ENCODE peak calls at places on chromosomes 5 and 9, in seven cellular contexts. W is esophagus squamous epithelium, J is mammary epithelial cell, E is uterus, S is right atrium auricular region, T is heart left ventricle, K is left ventricle myocardium inferior. L is an unnamed sample.

GRCh38 chr5:6730407-6730806 is 17.2 kb downstream of the TENT4A start:
- DNase-seq in W (no peak), J (no peak), E (no peak), S (no peak), T (no peak), K (no peak), L (no peak)

GRCh38 chr9:75106856-75107255 is 18.5 kb downstream of the OSTF1 start:
- DNase-seq in W (no peak), J (no peak), E (peak; percentile 78), S (no peak), T (no peak), K (no peak), L (no peak)

GRCh38 chr9:89463986-89464901 is 33.7 kb downstream of the SEMA4D start:
- DNase-seq in W (peak; percentile 15), J (no peak), E (no peak), S (no peak), T (no peak), K (no peak), L (peak; percentile 92)

GRCh38 chr9:7760014-7760415 is 39.6 kb downstream of the DMAC1 start:
- DNase-seq in W (no peak), J (no peak), E (no peak), S (no peak), T (no peak), K (peak; percentile 16), L (no peak)

GRCh38 chr9:87382902-87383301 is 114.8 kb upstream of the DAPK1 start:
- DNase-seq in W (no peak), J (peak; percentile 74), E (no peak), S (peak; percentile 70), T (no peak), K (no peak), L (no peak)

GRCh38 chr9:75788006-75788634 is 102.4 kb upstream of the PCSK5 start:
- DNase-seq in W (no peak), J (no peak), E (no peak), S (no peak), T (no peak), K (peak; percentile 25), L (no peak)

GRCh38 chr5:102554092-102554491 is 55.3 kb upstream of the SLCO6A1 start:
- DNase-seq in W (no peak), J (no peak), E (no peak), S (no peak), T (no peak), K (no peak), L (no peak)

GRCh38 chr5:927172-928015 is 34.7 kb downstream of the TRIP13 start:
- DNase-seq in W (no peak), J (no peak), E (no peak), S (no peak), T (no peak), K (no peak), L (no peak)

GRCh38 chr5:149071216-149071615 is 8.4 kb upstream of the SH3TC2 start:
- DNase-seq in W (no peak), J (no peak), E (no peak), S (no peak), T (no peak), K (no peak), L (no peak)

GRCh38 chr5:14908195-14908594 is 36.6 kb upstream of the ANKH start:
- DNase-seq in W (no peak), J (no peak), E (no peak), S (no peak), T (no peak), K (no peak), L (no peak)

GRCh38 chr5:53091304-53091703 is 18.3 kb downstream of the MOCS2 start:
- DNase-seq in W (no peak), J (no peak), E (no peak), S (no peak), T (no peak), K (no peak), L (no peak)

GRCh38 chr5:120055858-120056257 is 408.2 kb upstream of the PRR16 start:
- DNase-seq in W (no peak), J (peak; percentile 39), E (no peak), S (no peak), T (no peak), K (no peak), L (no peak)

GRCh38 chr5:55682071-55682470 is 30.1 kb downstream of the SLC38A9 start:
- DNase-seq in W (no peak), J (no peak), E (no peak), S (no peak), T (no peak), K (no peak), L (no peak)

GRCh38 chr5:115573133-115573532 is 28.6 kb upstream of the FEM1C start:
- DNase-seq in W (no peak), J (no peak), E (no peak), S (no peak), T (no peak), K (no peak), L (no peak)

GRCh38 chr5:172481011-172481410 is 26.7 kb upstream of the SH3PXD2B start:
- DNase-seq in W (no peak), J (no peak), E (no peak), S (no peak), T (no peak), K (no peak), L (no peak)

GRCh38 chr9:129627556-129628492 is 1.9 kb downstream of the NTMT1 start:
- DNase-seq in W (no peak), J (no peak), E (no peak), S (no peak), T (no peak), K (no peak), L (no peak)

GRCh38 chr9:77907581-77907980 is 124.0 kb downstream of the GNAQ start:
- DNase-seq in W (no peak), J (peak; percentile 27), E (no peak), S (no peak), T (no peak), K (no peak), L (no peak)
- H3K4me1 ChIP-seq in W (no peaks in the 10 kb centered on the region), J (peaks cover 17% of the 10 kb centered on the region), E (no peaks in the 10 kb centered on the region), S (no peaks in the 10 kb centered on the region), T (no peaks in the 10 kb centered on the region), K (peaks cover 32% of the 10 kb centered on the region), L (peaks cover 31% of the 10 kb centered on the region)

DNA sequence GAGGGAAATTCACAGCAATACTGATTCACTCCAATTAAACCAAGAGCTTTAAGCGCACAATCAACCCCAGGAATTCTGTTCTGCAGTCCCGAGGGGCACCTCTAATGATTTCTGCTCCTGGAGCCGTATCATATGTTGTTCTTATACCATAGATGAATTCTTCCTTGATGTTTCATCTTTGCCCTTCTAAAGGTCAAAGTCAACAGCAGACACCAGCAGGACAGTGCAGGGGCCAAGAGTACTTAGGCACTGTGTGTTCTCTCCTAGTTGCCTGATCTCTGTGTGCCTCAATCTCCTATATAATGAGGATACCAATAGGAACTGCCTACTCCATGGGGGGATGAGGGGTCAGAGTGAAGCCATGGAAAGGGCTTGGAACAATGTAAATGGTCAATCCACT is 16.5 kb downstream of the EPB41L4B start:
- DNase-seq in W (no peak), J (no peak), E (no peak), S (no peak), T (no peak), K (no peak), L (no peak)
- H3K27ac ChIP-seq in W (no peak overlapping the region), J (no peak overlapping the region), E (no peak overlapping the region), S (no peak overlapping the region), T (no peak overlapping the region), K (peak overlapping the region; percentile 55), L (no peak overlapping the region)

DNA sequence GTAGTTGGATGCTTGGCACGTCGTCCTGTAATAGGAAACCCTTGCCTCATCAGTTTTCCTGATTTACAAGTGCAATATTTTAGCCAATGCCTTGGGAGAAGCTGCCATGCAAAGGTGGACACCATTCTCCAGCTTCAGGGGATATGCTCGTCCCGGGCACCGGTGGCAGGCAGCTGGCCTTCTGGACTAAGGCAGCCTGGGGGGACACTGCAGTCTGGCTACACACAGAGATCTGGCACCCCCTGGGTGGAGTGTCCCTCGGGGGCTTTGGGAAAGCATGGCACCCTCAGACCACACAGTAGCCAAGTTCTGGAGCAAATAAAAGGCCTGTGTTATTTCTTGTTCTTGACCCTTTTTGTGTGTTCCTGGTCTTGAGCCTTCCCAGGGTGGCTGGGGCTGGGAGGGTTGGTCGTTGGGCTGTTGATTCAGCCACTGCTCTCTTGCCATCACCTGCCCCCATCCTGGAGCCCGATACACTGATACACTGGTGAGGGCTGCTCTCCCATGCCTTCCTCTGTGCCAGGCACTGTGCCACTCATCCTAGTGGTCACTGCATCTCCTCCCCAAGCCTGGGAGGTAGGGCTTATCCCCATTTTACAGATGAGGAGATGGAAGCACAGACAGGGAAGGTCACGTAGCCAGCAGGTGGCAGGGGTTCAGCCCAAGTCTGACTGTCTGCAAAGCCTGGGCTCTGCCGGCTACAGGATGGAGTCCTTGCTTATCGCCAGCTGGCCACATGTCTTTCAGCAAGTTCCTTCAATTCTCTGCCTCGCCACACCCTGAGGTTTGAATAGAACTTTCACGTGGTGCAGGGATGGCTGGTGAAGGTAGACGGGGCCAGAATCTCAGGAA is 134.1 kb downstream of the RGS3 start:
- DNase-seq in W (no peak), J (no peak), E (no peak), S (no peak), T (no peak), K (no peak), L (no peak)
- H3K4me3 ChIP-seq in W (no peak overlapping the region), J (no peak overlapping the region), E (no peak overlapping the region), S (peak overlapping the region; percentile 73), T (peak overlapping the region; percentile 63), K (peak overlapping the region; percentile 82), L (no peak overlapping the region)

GRCh38 chr5:143023447-143024096 is 253.4 kb downstream of the ARHGAP26 start:
- DNase-seq in W (no peak), J (no peak), E (peak; percentile 47), S (no peak), T (peak; percentile 80), K (peak; percentile 79), L (peak; percentile 48)
- H3K4me1 ChIP-seq in W (no peaks in the 10 kb centered on the region), J (peaks cover 5% of the 10 kb centered on the region), E (no peaks in the 10 kb centered on the region), S (no peaks in the 10 kb centered on the region), T (peaks cover 51% of the 10 kb centered on the region), K (peaks cover 60% of the 10 kb centered on the region), L (peaks cover 11% of the 10 kb centered on the region)

GRCh38 chr9:77839459-77840140 is 191.5 kb upstream of the GNA14 start:
- DNase-seq in W (no peak), J (peak; percentile 34), E (no peak), S (no peak), T (no peak), K (no peak), L (no peak)
- H3K27ac ChIP-seq in W (no peak overlapping the region), J (no peak overlapping the region), E (peak overlapping the region; percentile 47), S (no peak overlapping the region), T (no peak overlapping the region), K (peak overlapping the region; percentile 1), L (no peak overlapping the region)

GRCh38 chr5:143742951-143743350 is 69.0 kb upstream of the HMHB1 start:
- DNase-seq in W (no peak), J (no peak), E (no peak), S (no peak), T (no peak), K (no peak), L (no peak)

GRCh38 chr5:143737073-143737472 is 74.9 kb upstream of the HMHB1 start:
- DNase-seq in W (no peak), J (no peak), E (no peak), S (no peak), T (no peak), K (no peak), L (no peak)

GRCh38 chr5:143739741-143740140 is 72.2 kb upstream of the HMHB1 start:
- DNase-seq in W (no peak), J (no peak), E (no peak), S (no peak), T (no peak), K (no peak), L (no peak)

GRCh38 chr5:143741418-143741817 is 70.5 kb upstream of the HMHB1 start:
- DNase-seq in W (no peak), J (no peak), E (no peak), S (no peak), T (no peak), K (no peak), L (no peak)

GRCh38 chr5:143738415-143739401 is 73.3 kb upstream of the HMHB1 start:
- DNase-seq in W (no peak), J (peak; percentile 32), E (no peak), S (no peak), T (no peak), K (no peak), L (no peak)
- H3K4me3 ChIP-seq in W (no peak overlapping the region), J (no peak overlapping the region), E (no peak overlapping the region), S (no peak overlapping the region), T (no peak overlapping the region), K (no peak overlapping the region), L (no peak overlapping the region)

L was measured in CD8-positive, alpha-beta memory T cell.